ENCODE peak calls at places on chromosomes 3 and 15, in nine cellular contexts. One of them, this sample, is unnamed.
A peak's percentile ranks its signal among the peaks of the same experiment; 100 is the strongest.

GRCh38 chr3:77913524-77914174 is 873.8 kb downstream of the ROBO2 start:
- DNase-seq in cardiac septum: no peak
- DNase-seq in hepatic stellate cell: no peak
- DNase-seq in stimulated activated CD4-positive, alpha-beta T cell treated with anti-CD3 and anti-CD28 coated beads, Interleukin-15, amount 100 ng/mL, for 1 hour: no peak
- DNase-seq in AG04450: no peak
- DNase-seq in LoVo: no peak
- DNase-seq in mesenteric fat pad: no peak
- DNase-seq in OCI-LY7: no peak
- DNase-seq in myocyte: no peak
- DNase-seq in this sample: no peak

GRCh38 chr15:89197503-89197971 is 23.8 kb downstream of the RLBP1 start:
- DNase-seq in cardiac septum: peak; percentile 68
- DNase-seq in hepatic stellate cell: no peak
- DNase-seq in stimulated activated CD4-positive, alpha-beta T cell treated with anti-CD3 and anti-CD28 coated beads, Interleukin-15, amount 100 ng/mL, for 1 hour: no peak
- DNase-seq in AG04450: no peak
- DNase-seq in LoVo: peak; percentile 38
- DNase-seq in mesenteric fat pad: no peak
- DNase-seq in OCI-LY7: no peak
- DNase-seq in myocyte: peak; percentile 44
- DNase-seq in this sample: no peak

GRCh38 chr3:3675801-3676200 is 123.4 kb upstream of the LRRN1 start:
- DNase-seq in cardiac septum: no peak
- DNase-seq in hepatic stellate cell: no peak
- DNase-seq in stimulated activated CD4-positive, alpha-beta T cell treated with anti-CD3 and anti-CD28 coated beads, Interleukin-15, amount 100 ng/mL, for 1 hour: no peak
- DNase-seq in AG04450: no peak
- DNase-seq in LoVo: no peak
- DNase-seq in mesenteric fat pad: no peak
- DNase-seq in OCI-LY7: no peak
- DNase-seq in myocyte: no peak
- DNase-seq in this sample: no peak

GRCh38 chr3:195732951-195733350 is 12.2 kb downstream of the MUC20 start:
- DNase-seq in cardiac septum: peak; percentile 75
- DNase-seq in hepatic stellate cell: no peak
- DNase-seq in stimulated activated CD4-positive, alpha-beta T cell treated with anti-CD3 and anti-CD28 coated beads, Interleukin-15, amount 100 ng/mL, for 1 hour: no peak
- DNase-seq in AG04450: no peak
- DNase-seq in LoVo: no peak
- DNase-seq in mesenteric fat pad: no peak
- DNase-seq in OCI-LY7: no peak
- DNase-seq in myocyte: peak; percentile 24
- DNase-seq in this sample: no peak

GRCh38 chr3:113736548-113737089 is 9.4 kb downstream of the NAA50 start:
- DNase-seq in cardiac septum: no peak
- DNase-seq in hepatic stellate cell: peak; percentile 13
- DNase-seq in stimulated activated CD4-positive, alpha-beta T cell treated with anti-CD3 and anti-CD28 coated beads, Interleukin-15, amount 100 ng/mL, for 1 hour: no peak
- DNase-seq in AG04450: peak; percentile 43
- DNase-seq in LoVo: peak; percentile 51
- DNase-seq in mesenteric fat pad: no peak
- DNase-seq in OCI-LY7: peak; percentile 77
- DNase-seq in myocyte: peak; percentile 65
- DNase-seq in this sample: peak; percentile 57

GRCh38 chr15:79064496-79064895 is 26.1 kb downstream of the RASGRF1 start:
- DNase-seq in cardiac septum: no peak
- DNase-seq in hepatic stellate cell: no peak
- DNase-seq in stimulated activated CD4-positive, alpha-beta T cell treated with anti-CD3 and anti-CD28 coated beads, Interleukin-15, amount 100 ng/mL, for 1 hour: no peak
- DNase-seq in AG04450: no peak
- DNase-seq in LoVo: no peak
- DNase-seq in mesenteric fat pad: no peak
- DNase-seq in OCI-LY7: no peak
- DNase-seq in myocyte: no peak
- DNase-seq in this sample: no peak

GRCh38 chr3:69012111-69012835 is 1.2 kb downstream of the EOGT start:
- DNase-seq in cardiac septum: no peak
- DNase-seq in hepatic stellate cell: no peak
- DNase-seq in stimulated activated CD4-positive, alpha-beta T cell treated with anti-CD3 and anti-CD28 coated beads, Interleukin-15, amount 100 ng/mL, for 1 hour: no peak
- DNase-seq in AG04450: no peak
- DNase-seq in LoVo: no peak
- DNase-seq in mesenteric fat pad: no peak
- DNase-seq in OCI-LY7: no peak
- DNase-seq in myocyte: peak; percentile 54
- DNase-seq in this sample: no peak

GRCh38 chr3:32110233-32110760 is 3.9 kb downstream of the GPD1L start:
- DNase-seq in cardiac septum: no peak
- DNase-seq in hepatic stellate cell: no peak
- DNase-seq in stimulated activated CD4-positive, alpha-beta T cell treated with anti-CD3 and anti-CD28 coated beads, Interleukin-15, amount 100 ng/mL, for 1 hour: no peak
- DNase-seq in AG04450: no peak
- DNase-seq in LoVo: no peak
- DNase-seq in mesenteric fat pad: no peak
- DNase-seq in OCI-LY7: no peak
- DNase-seq in myocyte: no peak
- DNase-seq in this sample: no peak

GRCh38 chr15:49712846-49713450 is 92.1 kb downstream of the DTWD1 start:
- DNase-seq in cardiac septum: no peak
- DNase-seq in hepatic stellate cell: no peak
- DNase-seq in stimulated activated CD4-positive, alpha-beta T cell treated with anti-CD3 and anti-CD28 coated beads, Interleukin-15, amount 100 ng/mL, for 1 hour: no peak
- DNase-seq in AG04450: no peak
- DNase-seq in LoVo: no peak
- DNase-seq in mesenteric fat pad: no peak
- DNase-seq in OCI-LY7: no peak
- DNase-seq in myocyte: no peak
- DNase-seq in this sample: no peak

GRCh38 chr3:107216711-107217110 is 160.5 kb upstream of the CCDC54 start:
- DNase-seq in cardiac septum: no peak
- DNase-seq in hepatic stellate cell: peak; percentile 11
- DNase-seq in stimulated activated CD4-positive, alpha-beta T cell treated with anti-CD3 and anti-CD28 coated beads, Interleukin-15, amount 100 ng/mL, for 1 hour: no peak
- DNase-seq in AG04450: no peak
- DNase-seq in LoVo: peak; percentile 11
- DNase-seq in mesenteric fat pad: no peak
- DNase-seq in OCI-LY7: no peak
- DNase-seq in myocyte: peak; percentile 87
- DNase-seq in this sample: peak; percentile 91

GRCh38 chr3:112496368-112497067 is 2.8 kb downstream of the BTLA start:
- DNase-seq in cardiac septum: no peak
- DNase-seq in hepatic stellate cell: no peak
- DNase-seq in stimulated activated CD4-positive, alpha-beta T cell treated with anti-CD3 and anti-CD28 coated beads, Interleukin-15, amount 100 ng/mL, for 1 hour: no peak
- DNase-seq in AG04450: no peak
- DNase-seq in LoVo: no peak
- DNase-seq in mesenteric fat pad: no peak
- DNase-seq in OCI-LY7: no peak
- DNase-seq in myocyte: no peak
- DNase-seq in this sample: no peak

GRCh38 chr3:136249593-136250225 is 431 bp upstream of the PCCB start:
- DNase-seq in cardiac septum: no peak
- DNase-seq in hepatic stellate cell: no peak
- DNase-seq in stimulated activated CD4-positive, alpha-beta T cell treated with anti-CD3 and anti-CD28 coated beads, Interleukin-15, amount 100 ng/mL, for 1 hour: no peak
- DNase-seq in AG04450: no peak
- DNase-seq in LoVo: peak; percentile 9
- DNase-seq in mesenteric fat pad: no peak
- DNase-seq in OCI-LY7: peak; percentile 70
- DNase-seq in myocyte: no peak
- DNase-seq in this sample: no peak

GRCh38 chr15:94105760-94106159 is 125.6 kb upstream of the MCTP2 start:
- DNase-seq in cardiac septum: no peak
- DNase-seq in hepatic stellate cell: no peak
- DNase-seq in stimulated activated CD4-positive, alpha-beta T cell treated with anti-CD3 and anti-CD28 coated beads, Interleukin-15, amount 100 ng/mL, for 1 hour: no peak
- DNase-seq in AG04450: no peak
- DNase-seq in LoVo: peak; percentile 20
- DNase-seq in mesenteric fat pad: no peak
- DNase-seq in OCI-LY7: no peak
- DNase-seq in myocyte: no peak
- DNase-seq in this sample: no peak